ENCODE peak calls at places on chromosomes 2 and 18, in seven cellular contexts. W is heart left ventricle, B is PC-9, Q is GM23338, L is OCI-LY7, M is pancreas, U is fibroblast of lung. N is an unnamed sample.
A peak's percentile ranks its signal among the peaks of the same experiment; 100 is the strongest.

GRCh38 chr2:113240150-113240914 is 38.4 kb downstream of the PAX8 start:
- DNase-seq in U (peak; percentile 94), M (peak; percentile 87), L (no peak), W (peak; percentile 90), Q (no peak), B (peak; percentile 82), N (peak; percentile 86)

GRCh38 chr2:201860541-201861154 is 54.3 kb downstream of the CDK15 start:
- DNase-seq in W (no peak), L (peak; percentile 64), M (peak; percentile 55), Q (peak; percentile 89), B (peak; percentile 57), U (peak; percentile 87), N (peak; percentile 68)

GRCh38 chr18:33034941-33035340 is 262.1 kb upstream of the KLHL14 start:
- DNase-seq in L (no peak), Q (no peak), W (no peak), M (no peak), B (no peak), U (peak; percentile 75), N (no peak)

GRCh38 chr18:6773777-6774176 is 44.3 kb downstream of the ARHGAP28 start:
- DNase-seq in Q (no peak), M (no peak), U (no peak), B (no peak), L (no peak), W (no peak), N (no peak)

GRCh38 chr2:168571061-168571460 is 115.0 kb downstream of the CERS6 start:
- DNase-seq in B (no peak), M (no peak), W (no peak), Q (no peak), U (peak; percentile 64), L (no peak), N (peak; percentile 27)

GRCh38 chr2:166653185-166653813 is 159.2 kb upstream of the SCN7A start:
- DNase-seq in M (no peak), L (no peak), U (peak; percentile 75), B (no peak), W (no peak), Q (no peak), N (no peak)

GRCh38 chr18:70280007-70280925 is 8.6 kb upstream of the SOCS6 start:
- DNase-seq in B (peak; percentile 76), Q (no peak), L (no peak), U (peak; percentile 58), W (peak; percentile 47), M (peak; percentile 58), N (no peak)

GRCh38 chr2:174830561-174830960 is 66.3 kb upstream of the CHRNA1 start:
- DNase-seq in Q (no peak), L (no peak), U (no peak), M (no peak), W (no peak), B (no peak), N (no peak)

GRCh38 chr2:44833123-44834069 is 108.1 kb upstream of the SIX3 start:
- DNase-seq in W (no peak), Q (no peak), U (peak; percentile 14), M (no peak), L (no peak), B (peak; percentile 66), N (peak; percentile 15)

GRCh38 chr18:63969965-63970802 is at the start of gene SERPINB8:
- DNase-seq in Q (peak; percentile 96), M (peak; percentile 92), L (peak; percentile 69), W (peak; percentile 95), B (peak; percentile 87), U (peak; percentile 95), N (peak; percentile 87)

GRCh38 chr18:39799010-39799409 is 2156.0 kb upstream of the PIK3C3 start:
- DNase-seq in Q (peak; percentile 51), W (no peak), U (no peak), M (no peak), L (no peak), B (no peak), N (peak; percentile 12)

GRCh38 chr18:39796413-39796812 is 2158.6 kb upstream of the PIK3C3 start:
- DNase-seq in L (no peak), B (no peak), U (no peak), W (no peak), M (no peak), Q (no peak), N (no peak)

GRCh38 chr18:39801010-39801409 is 2154.0 kb upstream of the PIK3C3 start:
- DNase-seq in M (no peak), W (no peak), Q (no peak), U (no peak), B (no peak), L (no peak), N (no peak)

GRCh38 chr18:39795350-39795749 is 2159.7 kb upstream of the PIK3C3 start:
- DNase-seq in L (no peak), Q (peak; percentile 64), M (no peak), B (no peak), W (no peak), U (no peak), N (no peak)
- TF ChIP-seq CTCF in L (no peak), Q (peak; percentile 72), M (no peak), B (no peak), W (no peak), U (no peak), N (no peak)

GRCh38 chr2:134946073-134946472 is 27.5 kb downstream of the CCNT2 start:
- DNase-seq in W (no peak), L (no peak), Q (no peak), B (no peak), U (no peak), M (no peak), N (no peak)

GRCh38 chr2:134944975-134945374 is 26.4 kb downstream of the CCNT2 start:
- DNase-seq in Q (peak; percentile 24), B (no peak), L (no peak), W (no peak), M (no peak), U (no peak), N (no peak)

GRCh38 chr2:134954065-134954464 is 35.4 kb downstream of the CCNT2 start:
- DNase-seq in M (no peak), W (no peak), Q (no peak), B (no peak), L (no peak), U (no peak), N (no peak)

GRCh38 chr2:134955744-134956143 is 37.1 kb downstream of the CCNT2 start:
- DNase-seq in U (no peak), B (no peak), M (no peak), Q (no peak), W (no peak), L (no peak), N (no peak)

GRCh38 chr2:134949966-134950708 is 31.5 kb downstream of the CCNT2 start:
- DNase-seq in U (no peak), M (no peak), B (no peak), L (no peak), W (no peak), Q (no peak), N (no peak)
- H3K27ac ChIP-seq in U (no peak overlapping the region), M (no peak overlapping the region), B (no peak overlapping the region), L (no peak overlapping the region), W (no peak overlapping the region), Q (no peak overlapping the region), N (no peak overlapping the region)

GRCh38 chr2:7363906-7364305 is 446.7 kb downstream of the RNF144A start:
- DNase-seq in L (peak; percentile 16), U (no peak), W (no peak), M (no peak), B (no peak), Q (peak; percentile 16), N (no peak)
- TF ChIP-seq CTCF in L (peak; percentile 58), U (no peak), W (no peak), M (no peak), B (no peak), Q (peak; percentile 42), N (no peak)

GRCh38 chr2:96143848-96144480 is 1.3 kb downstream of the DUSP2 start:
- DNase-seq in W (peak; percentile 21), U (no peak), M (peak; percentile 29), B (peak; percentile 55), L (peak; percentile 67), Q (peak; percentile 71), N (peak; percentile 43)
- H3K27ac ChIP-seq in W (no peak overlapping the region), U (no peak overlapping the region), M (no peak overlapping the region), B (no peak overlapping the region), L (peak overlapping the region; percentile 97), Q (no peak overlapping the region), N (peak overlapping the region; percentile 37)

GRCh38 chr18:36662000-36662399 is 166.8 kb downstream of the TPGS2 start:
- DNase-seq in L (no peak), B (no peak), U (no peak), W (no peak), Q (peak; percentile 75), M (no peak), N (no peak)
- TF ChIP-seq CTCF in L (no peak), B (no peak), U (peak; percentile 43), W (no peak), Q (peak; percentile 54), M (no peak), N (no peak)

GRCh38 chr2:223800908-223801307 is 36.5 kb downstream of the AP1S3 start:
- DNase-seq in Q (no peak), U (no peak), B (no peak), W (no peak), L (no peak), M (no peak), N (no peak)

GRCh38 chr2:223801702-223802101 is 35.7 kb downstream of the AP1S3 start:
- DNase-seq in W (no peak), M (no peak), U (no peak), L (no peak), B (no peak), Q (no peak), N (no peak)

GRCh38 chr2:223797073-223797472 is 40.3 kb downstream of the AP1S3 start:
- DNase-seq in M (no peak), B (peak; percentile 100), L (no peak), Q (no peak), W (no peak), U (peak; percentile 88), N (peak; percentile 86)

DNA sequence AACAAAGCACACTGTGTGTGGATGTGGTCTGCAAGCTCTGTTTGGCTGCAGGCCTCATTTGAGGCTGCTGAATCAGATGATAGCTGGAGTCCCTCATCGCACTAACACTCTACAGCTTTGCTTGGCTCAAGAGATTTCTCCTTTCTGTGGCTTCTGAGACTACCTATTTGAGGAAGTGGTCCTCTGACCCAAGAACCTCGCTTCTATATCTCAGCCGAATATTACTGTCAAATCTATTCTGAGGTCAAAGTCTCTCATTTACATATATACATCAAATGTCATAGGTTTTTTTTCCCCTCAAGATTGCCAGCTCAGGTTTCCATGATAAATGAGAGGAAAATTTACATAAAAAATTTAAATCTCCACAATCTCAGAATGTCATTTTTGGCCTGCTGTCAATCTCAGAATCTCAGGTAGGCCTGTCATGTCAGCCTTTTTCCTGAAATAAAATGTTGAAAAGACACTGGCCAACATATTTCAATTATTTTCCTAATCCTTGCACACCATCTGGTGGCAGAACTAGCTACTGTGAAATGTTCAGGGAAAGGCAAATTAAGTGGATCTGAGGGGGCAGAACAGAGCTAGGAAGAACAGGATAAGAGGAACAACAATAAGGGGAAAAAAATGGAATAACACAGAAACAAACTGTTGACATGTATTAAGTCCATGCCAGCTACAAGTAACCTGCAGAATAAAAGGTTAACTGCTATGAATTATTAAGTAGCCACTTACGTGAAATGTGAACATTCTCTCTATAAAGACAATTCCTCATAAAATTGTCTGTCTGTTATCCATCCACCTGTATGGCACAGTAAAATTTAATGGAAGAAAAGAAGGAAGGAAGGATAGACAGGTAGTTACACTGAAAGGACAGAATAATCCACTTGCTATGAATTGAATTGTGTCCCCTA is 39.3 kb downstream of the AP1S3 start:
- DNase-seq in B (peak; percentile 73), W (no peak), U (peak; percentile 81), M (no peak), L (peak; percentile 83), Q (peak; percentile 24), N (peak; percentile 40)
- H3K27ac ChIP-seq in B (peak overlapping the region; percentile 95), W (no peak overlapping the region), U (no peak overlapping the region), M (peak overlapping the region; percentile 62), L (peak overlapping the region; percentile 22), Q (no peak overlapping the region), N (peak overlapping the region; percentile 84)